ENCODE peak calls at places on chromosome 21, in six cellular contexts. C, X, G, J, I and P are unnamed samples.

GRCh38 chr21:36396971-36397370 is 11.8 kb downstream of the CHAF1B start:
- DNase-seq in C (no peak), J (no peak), X (no peak), G (no peak), I (no peak), P (no peak)

GRCh38 chr21:33899199-33899598 is 16.4 kb downstream of the ATP5PO start:
- DNase-seq in J (no peak), C (no peak), G (no peak), X (no peak), I (no peak), P (no peak)

GRCh38 chr21:29104239-29104708 is 26.2 kb upstream of the MAP3K7CL start:
- DNase-seq in G (no peak), I (no peak), C (no peak), J (no peak), X (no peak), P (no peak)

GRCh38 chr21:43280949-43281633 is 112.3 kb downstream of the CRYAA start:
- DNase-seq in G (no peak), J (no peak), I (no peak), X (peak; percentile 24), C (no peak), P (no peak)

GRCh38 chr21:31201548-31201947 is 142.5 kb downstream of the TIAM1 start:
- DNase-seq in G (no peak), C (no peak), I (no peak), X (peak; percentile 26), J (no peak), P (no peak)

GRCh38 chr21:23960769-23961168 is 1646.5 kb downstream of the MRPL39 start:
- DNase-seq in J (no peak), I (no peak), C (no peak), G (no peak), X (no peak), P (no peak)

GRCh38 chr21:34157456-34158025 is 84.2 kb downstream of the MRPS6 start:
- DNase-seq in J (no peak), I (no peak), G (no peak), X (no peak), C (no peak), P (peak; percentile 22)

GRCh38 chr21:42066521-42066920 is 4.6 kb upstream of the UMODL1 start:
- DNase-seq in J (no peak), C (no peak), G (no peak), I (peak; percentile 46), X (peak; percentile 64), P (no peak)

GRCh38 chr21:16773206-16773605 is 739.6 kb upstream of the CXADR start:
- DNase-seq in I (no peak), G (no peak), X (no peak), C (no peak), J (no peak), P (no peak)

GRCh38 chr21:43362306-43362927 is 64.5 kb downstream of the SIK1 start:
- DNase-seq in I (peak; percentile 85), C (peak; percentile 88), X (peak; percentile 88), J (no peak), G (peak; percentile 77), P (peak; percentile 69)

GRCh38 chr21:32508558-32508957 is 76.8 kb downstream of the TCP10L start:
- DNase-seq in G (no peak), X (no peak), C (no peak), J (peak; percentile 61), I (no peak), P (no peak)

GRCh38 chr21:41294548-41295231 is 21.9 kb upstream of the FAM3B start:
- DNase-seq in C (no peak), G (no peak), I (no peak), X (no peak), J (no peak), P (no peak)

GRCh38 chr21:35782667-35783066 is 277.7 kb downstream of the SETD4 start:
- DNase-seq in G (no peak), J (no peak), C (no peak), X (no peak), I (no peak), P (no peak)

GRCh38 chr21:44345495-44345894 is 6.3 kb upstream of the CFAP410 start:
- DNase-seq in J (no peak), G (no peak), C (no peak), I (no peak), X (no peak), P (no peak)

GRCh38 chr21:43975469-43976098 is 36.5 kb upstream of the TRAPPC10 start:
- DNase-seq in X (peak; percentile 81), I (peak; percentile 78), C (peak; percentile 88), J (peak; percentile 75), G (peak; percentile 66), P (peak; percentile 83)

GRCh38 chr21:44897326-44898010 is 23.2 kb downstream of the ITGB2 start:
- DNase-seq in J (no peak), I (no peak), X (peak; percentile 50), C (no peak), G (no peak), P (no peak)

GRCh38 chr21:43694437-43695079 is 24.4 kb upstream of the PDXK start:
- DNase-seq in J (no peak), G (no peak), I (no peak), C (no peak), X (no peak), P (no peak)

GRCh38 chr21:24456358-24456757 is 1150.9 kb downstream of the MRPL39 start:
- DNase-seq in J (no peak), I (no peak), G (no peak), X (no peak), C (no peak), P (no peak)

GRCh38 chr21:45220106-45220505 is 67.6 kb downstream of the POFUT2 start:
- DNase-seq in C (no peak), X (no peak), J (no peak), I (no peak), G (no peak), P (no peak)

GRCh38 chr21:25572895-25573310 is 34.4 kb downstream of the MRPL39 start:
- DNase-seq in X (peak; percentile 59), J (no peak), G (no peak), C (no peak), I (no peak), P (no peak)

GRCh38 chr21:44726803-44727202 is 15.4 kb upstream of the TSPEAR start:
- DNase-seq in G (no peak), C (no peak), J (no peak), X (no peak), I (no peak), P (no peak)

GRCh38 chr21:14545906-14546480 is at the start of gene SAMSN1:
- DNase-seq in X (peak; percentile 73), G (peak; percentile 50), J (no peak), C (peak; percentile 54), I (no peak), P (no peak)

GRCh38 chr21:38067086-38067739 is 151.0 kb upstream of the KCNJ6 start:
- DNase-seq in J (no peak), C (no peak), X (no peak), G (no peak), I (no peak), P (no peak)

GRCh38 chr21:41059871-41060270 is 108.1 kb upstream of the BACE2 start:
- DNase-seq in X (no peak), G (no peak), I (no peak), C (no peak), J (no peak), P (no peak)

GRCh38 chr21:45072166-45072962 is 2.0 kb upstream of the ADARB1 start:
- DNase-seq in X (no peak), G (no peak), J (no peak), I (no peak), C (no peak), P (no peak)

GRCh38 chr21:45361033-45361997 is 43.6 kb upstream of the COL18A1 start:
- DNase-seq in J (no peak), C (no peak), G (no peak), X (no peak), I (no peak), P (no peak)

GRCh38 chr21:38352536-38353219 is 95.9 kb downstream of the KCNJ15 start:
- DNase-seq in X (peak; percentile 36), I (peak; percentile 65), G (no peak), J (peak; percentile 68), C (peak; percentile 37), P (peak; percentile 79)

GRCh38 chr21:38798481-38798882 is 7.2 kb upstream of the ETS2 start:
- DNase-seq in G (no peak), C (no peak), I (peak; percentile 33), J (peak; percentile 35), X (no peak), P (peak; percentile 88)

GRCh38 chr21:15279484-15279883 is 214.7 kb upstream of the NRIP1 start:
- DNase-seq in I (no peak), G (no peak), J (no peak), C (no peak), X (no peak), P (no peak)

GRCh38 chr21:15034126-15034848 is 30.5 kb downstream of the NRIP1 start:
- DNase-seq in C (no peak), G (no peak), I (no peak), J (peak; percentile 25), X (no peak), P (no peak)

GRCh38 chr21:38438476-38438893 is 59.8 kb downstream of the ERG start:
- DNase-seq in J (peak; percentile 27), X (no peak), G (no peak), C (no peak), I (no peak), P (peak; percentile 49)

GRCh38 chr21:43613755-43614638 is 45.3 kb downstream of the HSF2BP start:
- DNase-seq in C (no peak), X (no peak), G (no peak), I (no peak), J (no peak), P (no peak)